ENCODE peak calls at places on chromosomes 1 and 21, in seven cellular contexts. One of them, this sample, is unnamed.

GRCh38 chr1:119285482-119285881 is 83.1 kb upstream of the HAO2 start:
- DNase-seq in K562: no peak
- DNase-seq in HCT116: no peak
- DNase-seq in GM12878: no peak
- DNase-seq in HepG2: no peak
- DNase-seq in SK-N-SH: no peak
- DNase-seq in H1: no peak
- DNase-seq in this sample: no peak

GRCh38 chr1:55127827-55128343 is 87.3 kb downstream of the USP24 start:
- DNase-seq in K562: no peak
- DNase-seq in HCT116: no peak
- DNase-seq in SK-N-SH: no peak
- DNase-seq in HepG2: no peak
- DNase-seq in H1: no peak
- DNase-seq in GM12878: peak
- DNase-seq in this sample: no peak

GRCh38 chr1:113783254-113784103 is 24.2 kb upstream of the PHTF1 start:
- DNase-seq in HepG2: no peak
- DNase-seq in HCT116: no peak
- DNase-seq in H1: no peak
- DNase-seq in SK-N-SH: no peak
- DNase-seq in GM12878: peak
- DNase-seq in K562: no peak
- DNase-seq in this sample: no peak

GRCh38 chr1:40014812-40015594 is 25.5 kb upstream of the CAP1 start:
- DNase-seq in K562: no peak
- DNase-seq in HCT116: no peak
- DNase-seq in H1: no peak
- DNase-seq in SK-N-SH: no peak
- DNase-seq in HepG2: no peak
- DNase-seq in GM12878: no peak
- DNase-seq in this sample: no peak

GRCh38 chr1:157944666-157945280 is 48.7 kb upstream of the KIRREL1 start:
- DNase-seq in GM12878: no peak
- DNase-seq in H1: no peak
- DNase-seq in K562: no peak
- DNase-seq in HCT116: no peak
- DNase-seq in HepG2: no peak
- DNase-seq in SK-N-SH: no peak
- DNase-seq in this sample: no peak

GRCh38 chr1:170661646-170662411 is 2.1 kb upstream of the PRRX1 start:
- DNase-seq in SK-N-SH: peak
- DNase-seq in K562: no peak
- DNase-seq in GM12878: no peak
- DNase-seq in HepG2: no peak
- DNase-seq in HCT116: no peak
- DNase-seq in H1: no peak
- DNase-seq in this sample: no peak

GRCh38 chr1:226975259-226975908 is 35.3 kb downstream of the COQ8A start:
- DNase-seq in H1: no peak
- DNase-seq in HepG2: no peak
- DNase-seq in HCT116: no peak
- DNase-seq in GM12878: no peak
- DNase-seq in K562: no peak
- DNase-seq in SK-N-SH: no peak
- DNase-seq in this sample: no peak

GRCh38 chr1:10074059-10074854 is 41.5 kb downstream of the UBE4B start:
- DNase-seq in SK-N-SH: no peak
- DNase-seq in GM12878: peak
- DNase-seq in H1: no peak
- DNase-seq in K562: no peak
- DNase-seq in HCT116: no peak
- DNase-seq in HepG2: no peak
- DNase-seq in this sample: no peak

GRCh38 chr1:19454265-19455198 is 30.8 kb downstream of the CAPZB start:
- DNase-seq in HepG2: no peak
- DNase-seq in SK-N-SH: peak
- DNase-seq in H1: no peak
- DNase-seq in GM12878: no peak
- DNase-seq in K562: no peak
- DNase-seq in HCT116: no peak
- DNase-seq in this sample: no peak

GRCh38 chr1:76006234-76006633 is 68.3 kb upstream of the ST6GALNAC3 start:
- DNase-seq in SK-N-SH: no peak
- DNase-seq in K562: no peak
- DNase-seq in HCT116: no peak
- DNase-seq in H1: no peak
- DNase-seq in GM12878: no peak
- DNase-seq in HepG2: no peak
- DNase-seq in this sample: no peak

GRCh38 chr1:176693697-176694329 is 230.8 kb downstream of the PAPPA2 start:
- DNase-seq in HCT116: no peak
- DNase-seq in GM12878: no peak
- DNase-seq in SK-N-SH: no peak
- DNase-seq in H1: no peak
- DNase-seq in HepG2: no peak
- DNase-seq in K562: no peak
- DNase-seq in this sample: no peak

GRCh38 chr1:219405531-219406331 is 207.2 kb downstream of the ZC3H11B start:
- DNase-seq in HepG2: no peak
- DNase-seq in HCT116: no peak
- DNase-seq in SK-N-SH: no peak
- DNase-seq in K562: no peak
- DNase-seq in GM12878: no peak
- DNase-seq in H1: no peak
- DNase-seq in this sample: no peak

GRCh38 chr1:51906306-51907078 is 28.0 kb upstream of the NRDC start:
- DNase-seq in HepG2: no peak
- DNase-seq in SK-N-SH: peak
- DNase-seq in H1: no peak
- DNase-seq in K562: no peak
- DNase-seq in HCT116: no peak
- DNase-seq in GM12878: no peak
- DNase-seq in this sample: no peak

GRCh38 chr1:247334378-247335133 is 2.9 kb upstream of the ZNF496 start:
- DNase-seq in H1: no peak
- DNase-seq in SK-N-SH: peak
- DNase-seq in HepG2: no peak
- DNase-seq in K562: no peak
- DNase-seq in GM12878: no peak
- DNase-seq in HCT116: no peak
- DNase-seq in this sample: no peak

GRCh38 chr1:15028117-15028516 is 125.4 kb upstream of the TMEM51 start:
- DNase-seq in HCT116: no peak
- DNase-seq in SK-N-SH: no peak
- DNase-seq in K562: no peak
- DNase-seq in HepG2: no peak
- DNase-seq in H1: no peak
- DNase-seq in GM12878: no peak
- DNase-seq in this sample: no peak

GRCh38 chr21:44547656-44548331 is 3.5 kb downstream of the KRTAP10-2 start:
- DNase-seq in GM12878: no peak
- DNase-seq in K562: no peak
- DNase-seq in HepG2: no peak
- DNase-seq in HCT116: no peak
- DNase-seq in H1: no peak
- DNase-seq in SK-N-SH: no peak
- DNase-seq in this sample: peak

GRCh38 chr1:115164484-115164883 is 75.2 kb upstream of the TSPAN2 start:
- DNase-seq in GM12878: no peak
- DNase-seq in HepG2: no peak
- DNase-seq in K562: no peak
- DNase-seq in SK-N-SH: no peak
- DNase-seq in H1: no peak
- DNase-seq in HCT116: no peak
- DNase-seq in this sample: no peak

GRCh38 chr1:18974616-18975015 is 18.1 kb upstream of the IFFO2 start:
- DNase-seq in K562: no peak
- DNase-seq in SK-N-SH: no peak
- DNase-seq in GM12878: no peak
- DNase-seq in H1: no peak
- DNase-seq in HCT116: no peak
- DNase-seq in HepG2: no peak
- DNase-seq in this sample: no peak

GRCh38 chr1:34479731-34480130 is 275.1 kb upstream of the GJB5 start:
- DNase-seq in GM12878: no peak
- DNase-seq in HCT116: no peak
- DNase-seq in H1: no peak
- DNase-seq in HepG2: no peak
- DNase-seq in SK-N-SH: peak
- DNase-seq in K562: no peak
- DNase-seq in this sample: no peak

GRCh38 chr21:40425981-40426380 is 421.0 kb downstream of the DSCAM start:
- DNase-seq in SK-N-SH: peak
- DNase-seq in HCT116: no peak
- DNase-seq in HepG2: no peak
- DNase-seq in K562: no peak
- DNase-seq in GM12878: no peak
- DNase-seq in H1: no peak
- DNase-seq in this sample: no peak

GRCh38 chr1:89790592-89790991 is 30.2 kb upstream of the LRRC8D start:
- DNase-seq in H1: no peak
- DNase-seq in GM12878: no peak
- DNase-seq in SK-N-SH: no peak
- DNase-seq in HepG2: no peak
- DNase-seq in K562: no peak
- DNase-seq in HCT116: no peak
- DNase-seq in this sample: no peak

DNA sequence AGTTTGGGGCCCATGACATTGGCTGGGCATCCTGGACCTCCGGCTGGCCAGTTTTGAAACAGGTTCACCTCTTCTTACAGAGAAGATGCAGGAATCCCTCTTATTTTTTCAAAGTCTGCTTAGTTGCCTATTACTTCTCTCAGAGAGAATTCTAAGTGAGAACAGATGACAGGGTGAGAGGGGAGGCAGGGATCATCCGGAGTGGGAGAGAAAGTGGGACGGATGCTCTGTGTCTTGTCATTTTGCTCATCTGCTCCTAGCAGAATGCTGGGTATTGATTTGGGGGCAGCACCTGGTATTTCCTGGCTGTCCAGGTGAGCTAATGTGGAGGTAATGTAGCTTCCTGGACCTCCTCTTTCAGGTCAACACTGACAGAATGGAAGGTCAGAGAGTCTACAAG is 32.4 kb downstream of the GNG4 start:
- DNase-seq in HepG2: no peak
- DNase-seq in GM12878: no peak
- DNase-seq in SK-N-SH: no peak
- DNase-seq in H1: no peak
- DNase-seq in HCT116: no peak
- DNase-seq in K562: no peak
- DNase-seq in this sample: no peak
- TF ChIP-seq JUND in HepG2: no peak
- TF ChIP-seq JUND in GM12878: no peak
- TF ChIP-seq JUND in SK-N-SH: no peak
- TF ChIP-seq JUND in H1: no peak
- TF ChIP-seq JUND in HCT116: no peak
- TF ChIP-seq JUND in K562: no peak
- TF ChIP-seq JUND in this sample: no peak

DNA sequence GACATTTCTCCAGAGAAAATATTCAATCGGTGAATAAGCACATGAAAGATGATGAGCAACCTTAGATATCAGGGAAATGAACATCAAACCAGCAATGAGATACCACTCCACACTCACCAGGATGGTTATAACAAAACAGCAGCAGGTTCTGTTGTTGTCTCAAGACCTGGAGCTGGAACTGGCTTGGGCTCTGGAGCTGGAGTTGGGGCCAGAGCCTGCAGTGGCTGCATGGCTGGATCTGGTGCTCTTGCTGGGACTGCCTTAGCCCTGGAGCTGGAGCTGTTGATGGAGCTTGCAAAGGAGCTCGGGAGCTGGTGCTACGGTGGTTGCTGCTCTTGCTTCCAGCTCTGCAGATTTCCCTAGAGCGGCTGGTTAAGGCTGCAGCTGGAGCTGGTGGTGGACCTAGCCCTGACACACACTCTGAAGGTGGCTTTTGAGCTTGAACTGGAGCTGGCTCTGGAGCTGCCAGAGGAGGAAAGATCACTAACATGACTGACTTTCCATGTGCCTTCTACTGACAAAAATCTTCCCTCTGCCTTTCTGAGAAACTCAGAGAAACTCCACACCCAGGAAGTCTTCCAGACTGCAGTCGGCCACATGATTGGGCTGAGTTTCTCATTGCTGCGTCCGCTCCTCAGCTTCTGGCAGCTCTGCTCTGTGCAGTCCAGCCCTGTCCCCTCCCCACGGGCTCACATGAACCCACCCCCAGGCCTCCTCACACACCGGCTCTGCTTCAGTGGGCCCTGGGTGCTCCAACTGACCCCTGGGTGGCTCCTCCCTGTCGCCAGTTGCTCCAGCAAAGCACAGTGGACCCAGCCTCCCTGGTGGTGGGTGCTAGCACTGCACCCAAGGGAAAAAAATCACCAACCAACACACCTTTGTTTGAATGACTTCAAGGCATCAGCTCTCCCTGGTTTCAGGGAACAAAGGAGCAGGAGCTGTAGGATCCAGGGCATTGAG is 139.1 kb upstream of the FMN2 start:
- DNase-seq in K562: peak
- DNase-seq in H1: no peak
- DNase-seq in SK-N-SH: no peak
- DNase-seq in HepG2: peak
- DNase-seq in GM12878: no peak
- DNase-seq in HCT116: no peak
- DNase-seq in this sample: peak
- TF ChIP-seq JUND in K562: no peak
- TF ChIP-seq JUND in H1: no peak
- TF ChIP-seq JUND in SK-N-SH: no peak
- TF ChIP-seq JUND in HepG2: no peak
- TF ChIP-seq JUND in GM12878: no peak
- TF ChIP-seq JUND in HCT116: no peak
- TF ChIP-seq JUND in this sample: no peak

GRCh38 chr1:180636138-180636537 is 4.3 kb downstream of the XPR1 start:
- DNase-seq in HepG2: no peak
- DNase-seq in HCT116: no peak
- DNase-seq in K562: no peak
- DNase-seq in SK-N-SH: no peak
- DNase-seq in GM12878: no peak
- DNase-seq in H1: no peak
- DNase-seq in this sample: no peak
- TF ChIP-seq JUND in HepG2: no peak
- TF ChIP-seq JUND in HCT116: no peak
- TF ChIP-seq JUND in K562: no peak
- TF ChIP-seq JUND in SK-N-SH: no peak
- TF ChIP-seq JUND in GM12878: no peak
- TF ChIP-seq JUND in H1: no peak
- TF ChIP-seq JUND in this sample: no peak

GRCh38 chr1:59150537-59151386 is 146.1 kb upstream of the FGGY start:
- DNase-seq in HCT116: peak
- DNase-seq in K562: no peak
- DNase-seq in SK-N-SH: peak
- DNase-seq in H1: no peak
- DNase-seq in GM12878: peak
- DNase-seq in HepG2: peak
- DNase-seq in this sample: no peak
- TF ChIP-seq JUND in HCT116: peak
- TF ChIP-seq JUND in K562: no peak
- TF ChIP-seq JUND in SK-N-SH: peak
- TF ChIP-seq JUND in H1: no peak
- TF ChIP-seq JUND in GM12878: no peak
- TF ChIP-seq JUND in HepG2: no peak
- TF ChIP-seq JUND in this sample: no peak

This sample was measured in T47D.